ENCODE peak calls at places on chromosomes 13 and 19, in five cellular contexts. G, A, Z, R and C are unnamed samples.

GRCh38 chr13:52161193-52161646 is 1.8 kb upstream of the NEK3 start:
- DNase-seq in G (no peak), A (no peak), Z (no peak), R (no peak), C (no peak)

GRCh38 chr13:30431269-30431950 is 9.1 kb downstream of the UBE2L5 start:
- DNase-seq in G (no peak), A (no peak), Z (no peak), R (no peak), C (no peak)

GRCh38 chr19:56111601-56112312 is 9.3 kb downstream of the ZNF787 start:
- DNase-seq in G (no peak), A (peak; percentile 51), Z (no peak), R (peak; percentile 42), C (peak; percentile 72)

GRCh38 chr19:2168619-2169424 is 5.1 kb downstream of the DOT1L start:
- DNase-seq in G (peak; percentile 98), A (peak; percentile 78), Z (peak; percentile 86), R (peak; percentile 89), C (peak; percentile 83)

GRCh38 chr13:76836311-76836710 is 49.9 kb downstream of the KCTD12 start:
- DNase-seq in G (no peak), A (no peak), Z (no peak), R (no peak), C (no peak)

GRCh38 chr13:19184176-19184575 is 2.6 kb upstream of the TUBA3C start:
- DNase-seq in G (no peak), A (no peak), Z (no peak), R (no peak), C (no peak)

GRCh38 chr13:101623469-101624209 is 171.2 kb downstream of the ITGBL1 start:
- DNase-seq in G (peak; percentile 7), A (no peak), Z (no peak), R (no peak), C (no peak)

GRCh38 chr13:51825165-51825592 is 19.8 kb downstream of the TMEM272 start:
- DNase-seq in G (no peak), A (no peak), Z (no peak), R (no peak), C (no peak)